ENCODE peak calls at places on chromosomes 1 and 21, in six cellular contexts. One of them, this sample, is unnamed.

GRCh38 chr1:15684468-15685283 is 556 bp downstream of the PLEKHM2 start:
- DNase-seq in thoracic aorta: no peak
- DNase-seq in kidney glomerular epithelial cell: no peak
- DNase-seq in RCC 7860: no peak
- DNase-seq in HFF-Myc: no peak
- DNase-seq in body of pancreas: peak
- DNase-seq in this sample: no peak

GRCh38 chr1:24502168-24503002 is at the start of gene RCAN3:
- DNase-seq in thoracic aorta: peak
- DNase-seq in kidney glomerular epithelial cell: peak
- DNase-seq in RCC 7860: peak
- DNase-seq in HFF-Myc: peak
- DNase-seq in body of pancreas: peak
- DNase-seq in this sample: peak

GRCh38 chr1:33687000-33687399 is 176.9 kb upstream of the HMGB4 start:
- DNase-seq in thoracic aorta: no peak
- DNase-seq in kidney glomerular epithelial cell: no peak
- DNase-seq in RCC 7860: no peak
- DNase-seq in HFF-Myc: no peak
- DNase-seq in body of pancreas: no peak
- DNase-seq in this sample: no peak

GRCh38 chr1:180181048-180181447 is 26.4 kb downstream of the QSOX1 start:
- DNase-seq in thoracic aorta: no peak
- DNase-seq in kidney glomerular epithelial cell: no peak
- DNase-seq in RCC 7860: no peak
- DNase-seq in HFF-Myc: no peak
- DNase-seq in body of pancreas: peak
- DNase-seq in this sample: peak

GRCh38 chr1:192488058-192488457 is 87.5 kb upstream of the RGS1 start:
- DNase-seq in thoracic aorta: no peak
- DNase-seq in kidney glomerular epithelial cell: no peak
- DNase-seq in RCC 7860: no peak
- DNase-seq in HFF-Myc: no peak
- DNase-seq in body of pancreas: no peak
- DNase-seq in this sample: no peak

GRCh38 chr1:163035791-163036249 is 33.3 kb upstream of the RGS4 start:
- DNase-seq in thoracic aorta: no peak
- DNase-seq in kidney glomerular epithelial cell: peak
- DNase-seq in RCC 7860: peak
- DNase-seq in HFF-Myc: peak
- DNase-seq in body of pancreas: no peak
- DNase-seq in this sample: peak

GRCh38 chr1:224317383-224318045 is 12.5 kb downstream of the NVL start:
- DNase-seq in thoracic aorta: no peak
- DNase-seq in kidney glomerular epithelial cell: no peak
- DNase-seq in RCC 7860: no peak
- DNase-seq in HFF-Myc: no peak
- DNase-seq in body of pancreas: no peak
- DNase-seq in this sample: no peak

GRCh38 chr1:41493117-41493536 is 8.6 kb upstream of the EDN2 start:
- DNase-seq in thoracic aorta: no peak
- DNase-seq in kidney glomerular epithelial cell: peak
- DNase-seq in RCC 7860: peak
- DNase-seq in HFF-Myc: peak
- DNase-seq in body of pancreas: no peak
- DNase-seq in this sample: peak

GRCh38 chr21:33412832-33413519 is 9.8 kb downstream of the IFNGR2 start:
- DNase-seq in thoracic aorta: no peak
- DNase-seq in kidney glomerular epithelial cell: peak
- DNase-seq in RCC 7860: peak
- DNase-seq in HFF-Myc: no peak
- DNase-seq in body of pancreas: peak
- DNase-seq in this sample: no peak

GRCh38 chr1:150150511-150151021 is 850 bp downstream of the PLEKHO1 start:
- DNase-seq in thoracic aorta: no peak
- DNase-seq in kidney glomerular epithelial cell: no peak
- DNase-seq in RCC 7860: no peak
- DNase-seq in HFF-Myc: no peak
- DNase-seq in body of pancreas: no peak
- DNase-seq in this sample: no peak

GRCh38 chr1:39623053-39623452 is 16.4 kb downstream of the HEYL start:
- DNase-seq in thoracic aorta: no peak
- DNase-seq in kidney glomerular epithelial cell: no peak
- DNase-seq in RCC 7860: no peak
- DNase-seq in HFF-Myc: no peak
- DNase-seq in body of pancreas: peak
- DNase-seq in this sample: no peak

GRCh38 chr1:17852383-17852782 is 97.2 kb downstream of the ACTL8 start:
- DNase-seq in thoracic aorta: no peak
- DNase-seq in kidney glomerular epithelial cell: no peak
- DNase-seq in RCC 7860: no peak
- DNase-seq in HFF-Myc: no peak
- DNase-seq in body of pancreas: no peak
- DNase-seq in this sample: no peak